ENCODE peak calls at places on chromosomes 3 and 15, in five cellular contexts. D, K, A, Q and X are unnamed samples.

GRCh38 chr15:90917569-90917968 is 14.5 kb downstream of the MAN2A2 start:
- DNase-seq in A (no peak), K (no peak), Q (no peak), D (no peak), X (no peak)

GRCh38 chr3:24680214-24680967 is 185.7 kb upstream of the THRB start:
- DNase-seq in Q (no peak), K (peak; percentile 29), D (peak; percentile 96), A (peak; percentile 77), X (peak; percentile 58)

GRCh38 chr15:100686021-100686724 is 83.8 kb downstream of the ASB7 start:
- DNase-seq in A (no peak), D (no peak), K (no peak), Q (no peak), X (no peak)

GRCh38 chr15:34514251-34514760 is 69.1 kb downstream of the GOLGA8B start:
- DNase-seq in K (no peak), A (peak; percentile 85), D (peak; percentile 80), Q (no peak), X (peak; percentile 38)

GRCh38 chr3:128301186-128302023 is 148.1 kb downstream of the EEFSEC start:
- DNase-seq in A (no peak), Q (no peak), D (peak; percentile 39), K (no peak), X (no peak)

GRCh38 chr3:53044371-53045106 is 1.3 kb downstream of the SFMBT1 start:
- DNase-seq in A (peak; percentile 13), D (peak; percentile 65), K (no peak), Q (no peak), X (peak; percentile 43)

GRCh38 chr15:98799991-98800390 is 151.7 kb downstream of the IGF1R start:
- DNase-seq in K (no peak), D (no peak), A (no peak), Q (no peak), X (peak; percentile 29)

GRCh38 chr3:72848703-72849081 is 447 bp upstream of the SHQ1 start:
- DNase-seq in K (no peak), D (no peak), Q (peak; percentile 71), A (no peak), X (no peak)

GRCh38 chr15:92591275-92591674 is 64.3 kb downstream of the FAM174B start:
- DNase-seq in A (no peak), Q (no peak), K (no peak), D (no peak), X (no peak)

GRCh38 chr15:90807074-90807646 is 61.2 kb upstream of the FURIN start:
- DNase-seq in D (no peak), K (no peak), Q (no peak), A (no peak), X (no peak)

GRCh38 chr15:100133001-100133400 is 208.8 kb downstream of the ADAMTS17 start:
- DNase-seq in D (peak; percentile 51), Q (no peak), A (no peak), K (no peak), X (no peak)

GRCh38 chr15:63385911-63386531 is 4.4 kb upstream of the CA12 start:
- DNase-seq in A (no peak), K (no peak), Q (no peak), D (no peak), X (no peak)

GRCh38 chr3:178777718-178778411 is 241.6 kb downstream of the KCNMB2 start:
- DNase-seq in Q (no peak), A (no peak), D (no peak), K (no peak), X (no peak)

GRCh38 chr15:87706001-87706400 is 550.5 kb downstream of the NTRK3 start:
- DNase-seq in Q (no peak), D (no peak), K (no peak), A (no peak), X (no peak)

GRCh38 chr3:26437678-26438077 is 184.9 kb upstream of the LRRC3B start:
- DNase-seq in A (no peak), D (no peak), K (no peak), Q (no peak), X (no peak)

GRCh38 chr3:178476886-178477285 is 59.4 kb upstream of the KCNMB2 start:
- DNase-seq in A (no peak), K (no peak), Q (no peak), D (no peak), X (no peak)

GRCh38 chr3:194890086-194890485 is 204.4 kb downstream of the FAM43A start:
- DNase-seq in K (no peak), A (no peak), D (peak; percentile 23), Q (no peak), X (no peak)

GRCh38 chr3:42451546-42452230 is 41.3 kb upstream of the LYZL4 start:
- DNase-seq in D (no peak), Q (no peak), K (no peak), A (no peak), X (no peak)

GRCh38 chr3:55585856-55586255 is 98.8 kb upstream of the WNT5A start:
- DNase-seq in A (no peak), Q (no peak), D (no peak), K (no peak), X (no peak)

DNA sequence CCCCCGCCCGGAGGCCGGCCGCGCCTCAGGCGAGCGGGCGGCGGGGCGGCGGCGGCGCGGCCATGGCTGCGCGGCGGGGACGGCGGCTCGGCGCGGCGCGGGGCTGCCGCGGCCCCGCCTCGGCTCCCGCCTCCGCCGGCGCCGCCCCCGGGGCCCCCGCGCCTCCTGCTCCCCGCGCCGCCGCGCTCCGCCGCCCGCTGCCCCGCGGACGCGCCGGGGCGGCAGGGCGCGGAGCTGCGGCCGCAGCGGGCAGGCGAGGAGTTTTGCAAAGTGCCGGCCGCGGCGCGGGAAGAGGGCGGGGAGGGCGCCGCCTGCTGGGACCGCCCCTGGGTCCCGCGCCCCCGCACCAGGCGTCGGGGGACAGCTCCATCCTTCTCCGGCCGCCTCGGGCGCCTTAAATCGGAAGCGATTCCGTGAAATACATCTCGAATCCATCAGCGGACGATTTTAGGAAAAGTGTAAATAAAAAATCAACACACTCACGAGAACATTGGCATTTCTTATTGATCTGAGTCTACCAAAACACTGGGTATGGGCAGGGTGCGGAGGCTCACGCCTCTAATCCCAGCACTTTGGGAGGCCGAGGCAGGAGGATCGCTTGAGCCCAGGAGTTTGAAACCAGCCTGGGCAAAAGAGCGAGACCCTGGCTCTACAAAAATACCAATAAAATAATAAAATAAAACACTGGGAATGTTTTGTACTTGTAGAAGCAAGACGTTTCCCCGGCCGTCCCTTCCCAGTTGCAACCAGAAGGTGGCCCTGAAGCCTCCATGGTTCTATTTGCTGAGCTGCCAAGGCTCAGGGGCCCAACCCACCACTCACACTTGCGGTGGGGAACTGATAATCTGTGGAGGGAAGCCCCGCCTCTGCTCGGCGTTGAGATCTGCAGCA is 136.9 kb downstream of the NUP210 start:
- DNase-seq in D (peak; percentile 74), A (peak; percentile 93), K (no peak), Q (no peak), X (peak; percentile 63)
- TF ChIP-seq EP300 in D (no peak), A (no peak), K (no peak), Q (no peak), X (no peak)

DNA sequence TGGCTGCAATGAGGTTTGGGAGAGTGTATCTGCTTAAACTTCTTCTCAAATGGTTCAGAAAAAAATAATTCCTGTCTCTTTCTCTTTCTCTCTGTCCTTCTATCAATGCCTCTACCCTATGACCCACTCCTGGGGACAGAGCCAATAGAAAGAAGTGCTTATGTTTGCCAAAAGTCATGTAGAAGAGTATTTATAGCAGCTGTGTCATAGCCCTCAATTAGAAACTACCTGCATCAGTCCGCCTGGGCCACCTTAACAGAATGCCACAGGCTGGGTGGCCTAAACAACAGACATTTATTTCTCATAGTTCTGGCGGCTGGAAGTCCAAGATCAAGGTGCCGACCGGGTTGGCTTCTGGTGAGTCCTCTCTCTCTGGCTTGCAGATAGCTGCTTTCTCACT is 92.5 kb downstream of the HMG20A start:
- DNase-seq in K (no peak), D (no peak), Q (no peak), A (no peak), X (no peak)
- TF ChIP-seq KDM1A in K (no peak), D (no peak), Q (no peak), A (no peak), X (no peak)

GRCh38 chr3:39460677-39461076 is 6.8 kb upstream of the MOBP start:
- DNase-seq in Q (no peak), D (no peak), K (no peak), A (no peak), X (no peak)
- TF ChIP-seq EP300 in Q (no peak), D (no peak), K (no peak), A (no peak), X (no peak)

DNA sequence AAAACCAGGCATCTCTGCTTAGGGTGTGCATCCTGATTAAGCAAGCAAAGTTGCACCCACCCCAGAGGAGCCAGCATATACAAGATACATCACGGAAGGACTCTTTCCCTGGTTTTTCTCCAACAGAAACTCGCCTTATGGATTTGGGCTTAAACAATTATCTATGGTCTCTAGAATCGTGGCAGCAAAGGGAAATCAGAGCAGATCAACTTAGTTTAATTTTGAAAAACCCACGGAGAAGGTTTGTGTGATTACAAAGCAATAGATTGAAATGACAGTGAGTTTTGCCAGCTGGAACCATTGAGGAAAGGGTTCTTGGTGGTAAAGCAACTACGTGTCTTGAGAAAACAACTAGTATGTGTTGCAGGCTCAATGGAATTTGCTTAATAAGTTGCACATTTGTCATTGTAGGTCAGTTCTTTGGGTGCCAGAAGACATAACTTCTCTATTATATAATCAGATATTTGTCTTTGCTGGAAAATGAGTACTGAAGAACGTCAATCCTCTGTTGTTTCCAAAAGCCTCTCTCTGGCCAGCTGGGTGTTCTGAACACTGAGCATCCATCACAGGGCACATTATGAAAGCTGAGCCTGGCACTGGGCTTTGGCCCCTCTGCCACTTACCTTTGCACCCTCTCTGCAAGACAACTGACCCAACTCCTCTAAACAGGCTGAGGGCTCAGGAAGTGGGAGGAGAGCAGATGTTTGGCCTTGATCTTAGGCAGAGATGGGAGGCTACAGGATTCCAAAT is 75.7 kb upstream of the FBN1 start:
- DNase-seq in D (no peak), K (no peak), Q (no peak), A (no peak), X (no peak)
- TF ChIP-seq KDM1A in D (no peak), K (no peak), Q (no peak), A (no peak), X (no peak)

GRCh38 chr15:60656041-60656440 is 177.1 kb upstream of the ICE2 start:
- DNase-seq in D (no peak), Q (no peak), A (no peak), K (no peak), X (no peak)

GRCh38 chr15:60655252-60655651 is 176.3 kb upstream of the ICE2 start:
- DNase-seq in K (no peak), D (no peak), A (no peak), Q (no peak), X (no peak)

GRCh38 chr15:60656491-60657284 is 177.7 kb upstream of the ICE2 start:
- DNase-seq in K (no peak), D (no peak), Q (no peak), A (no peak), X (no peak)

GRCh38 chr15:60661075-60661645 is 182.2 kb upstream of the ICE2 start:
- DNase-seq in A (no peak), D (no peak), K (no peak), Q (no peak), X (no peak)

DNA sequence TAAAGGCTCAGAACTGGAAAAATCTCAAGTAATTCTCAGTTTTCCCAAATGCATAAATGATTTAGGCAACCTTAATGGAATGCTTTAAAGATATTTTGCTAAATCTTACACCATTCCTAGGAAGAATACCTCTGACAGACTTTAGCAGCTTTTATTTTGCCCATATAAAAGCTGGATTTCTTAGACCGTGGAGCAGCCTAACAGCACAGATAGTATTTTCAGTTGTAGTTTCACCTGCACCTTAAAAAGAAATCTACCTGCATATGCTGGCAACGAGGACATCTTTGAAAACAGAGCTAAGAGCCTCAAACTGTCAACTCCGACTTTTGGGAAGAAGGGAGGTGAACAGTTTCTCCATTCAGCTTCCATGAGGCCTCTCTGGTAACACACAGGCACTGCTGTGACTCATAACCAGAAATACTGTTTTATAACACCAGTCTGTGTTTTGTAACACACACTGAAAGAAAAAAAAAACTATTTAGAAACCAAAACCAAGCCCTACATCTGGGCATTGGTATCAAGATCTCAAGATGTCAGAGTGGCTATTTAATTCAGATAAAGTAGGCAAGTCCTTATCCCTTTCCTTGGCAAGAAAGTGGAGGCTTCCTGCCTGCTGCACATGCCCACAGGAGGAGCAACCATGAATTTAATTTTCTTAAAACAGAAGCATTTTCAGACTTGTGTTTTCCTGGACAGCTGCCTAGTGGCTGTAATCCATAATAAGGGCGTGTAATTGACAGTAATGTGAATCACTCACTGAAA is 181.5 kb upstream of the ICE2 start:
- DNase-seq in D (no peak), K (no peak), A (no peak), Q (no peak), X (no peak)
- TF ChIP-seq EP300 in D (no peak), K (no peak), A (no peak), Q (peak; percentile 44), X (no peak)